ENCODE peak calls at places on chromosomes 5 and 9, in seven cellular contexts. One of them, this sample, is unnamed.

GRCh38 chr9:76027426-76027825 is 137.0 kb downstream of the PCSK5 start:
- DNase-seq in GM12878: no peak
- DNase-seq in H1: no peak
- DNase-seq in HepG2: no peak
- DNase-seq in HCT116: no peak
- DNase-seq in K562: no peak
- DNase-seq in SK-N-SH: no peak
- DNase-seq in this sample: no peak

GRCh38 chr9:81824802-81825770 is 103.1 kb upstream of the SPATA31D4 start:
- DNase-seq in SK-N-SH: no peak
- DNase-seq in K562: no peak
- DNase-seq in GM12878: no peak
- DNase-seq in HepG2: no peak
- DNase-seq in HCT116: no peak
- DNase-seq in H1: no peak
- DNase-seq in this sample: no peak

GRCh38 chr9:2966846-2967372 is 123.0 kb upstream of the PUM3 start:
- DNase-seq in GM12878: no peak
- DNase-seq in HepG2: no peak
- DNase-seq in SK-N-SH: no peak
- DNase-seq in HCT116: no peak
- DNase-seq in K562: no peak
- DNase-seq in H1: no peak
- DNase-seq in this sample: no peak

GRCh38 chr9:24071736-24072135 is 245.7 kb upstream of the ELAVL2 start:
- DNase-seq in HCT116: no peak
- DNase-seq in K562: no peak
- DNase-seq in GM12878: no peak
- DNase-seq in H1: no peak
- DNase-seq in SK-N-SH: no peak
- DNase-seq in HepG2: no peak
- DNase-seq in this sample: no peak

GRCh38 chr5:175778951-175779475 is 92.4 kb upstream of the CPLX2 start:
- DNase-seq in HepG2: peak
- DNase-seq in SK-N-SH: peak
- DNase-seq in GM12878: no peak
- DNase-seq in K562: no peak
- DNase-seq in H1: no peak
- DNase-seq in HCT116: peak
- DNase-seq in this sample: peak

GRCh38 chr5:132484386-132484715 is 6.2 kb downstream of the IRF1 start:
- DNase-seq in HCT116: no peak
- DNase-seq in HepG2: no peak
- DNase-seq in SK-N-SH: no peak
- DNase-seq in GM12878: no peak
- DNase-seq in K562: no peak
- DNase-seq in H1: no peak
- DNase-seq in this sample: no peak

GRCh38 chr9:27468450-27469110 is 55.5 kb upstream of the IFNK start:
- DNase-seq in GM12878: no peak
- DNase-seq in HepG2: no peak
- DNase-seq in H1: no peak
- DNase-seq in HCT116: no peak
- DNase-seq in K562: no peak
- DNase-seq in SK-N-SH: no peak
- DNase-seq in this sample: no peak

GRCh38 chr9:134525070-134525815 is 116.4 kb upstream of the COL5A1 start:
- DNase-seq in SK-N-SH: no peak
- DNase-seq in GM12878: no peak
- DNase-seq in HCT116: no peak
- DNase-seq in K562: no peak
- DNase-seq in H1: no peak
- DNase-seq in HepG2: no peak
- DNase-seq in this sample: no peak

GRCh38 chr9:2602704-2603116 is 18.9 kb upstream of the VLDLR start:
- DNase-seq in SK-N-SH: peak
- DNase-seq in K562: no peak
- DNase-seq in H1: no peak
- DNase-seq in HepG2: no peak
- DNase-seq in HCT116: no peak
- DNase-seq in GM12878: peak
- DNase-seq in this sample: no peak

GRCh38 chr5:44983006-44983405 is 174.3 kb downstream of the MRPS30 start:
- DNase-seq in SK-N-SH: no peak
- DNase-seq in HepG2: no peak
- DNase-seq in HCT116: peak
- DNase-seq in K562: no peak
- DNase-seq in GM12878: no peak
- DNase-seq in H1: no peak
- DNase-seq in this sample: no peak

GRCh38 chr9:131630206-131630831 is 85.0 kb downstream of the PRRT1B start:
- DNase-seq in SK-N-SH: no peak
- DNase-seq in K562: no peak
- DNase-seq in HepG2: no peak
- DNase-seq in H1: no peak
- DNase-seq in HCT116: no peak
- DNase-seq in GM12878: peak
- DNase-seq in this sample: no peak

GRCh38 chr5:132830436-132831094 is at the start of gene SHROOM1:
- DNase-seq in HCT116: peak
- DNase-seq in K562: peak
- DNase-seq in HepG2: peak
- DNase-seq in H1: no peak
- DNase-seq in GM12878: no peak
- DNase-seq in SK-N-SH: peak
- DNase-seq in this sample: peak

GRCh38 chr5:105982526-105982925 is 1688.2 kb downstream of the EFNA5 start:
- DNase-seq in H1: no peak
- DNase-seq in HCT116: no peak
- DNase-seq in K562: no peak
- DNase-seq in GM12878: no peak
- DNase-seq in HepG2: no peak
- DNase-seq in SK-N-SH: no peak
- DNase-seq in this sample: no peak

GRCh38 chr9:137007060-137007815 is 10.9 kb upstream of the CLIC3 start:
- DNase-seq in HCT116: no peak
- DNase-seq in K562: no peak
- DNase-seq in GM12878: no peak
- DNase-seq in HepG2: no peak
- DNase-seq in H1: no peak
- DNase-seq in SK-N-SH: no peak
- DNase-seq in this sample: no peak

GRCh38 chr5:173233347-173234128 is 1.5 kb downstream of the NKX2-5 start:
- DNase-seq in K562: no peak
- DNase-seq in HepG2: no peak
- DNase-seq in GM12878: no peak
- DNase-seq in H1: no peak
- DNase-seq in HCT116: no peak
- DNase-seq in SK-N-SH: no peak
- DNase-seq in this sample: no peak

GRCh38 chr5:138752951-138753793 is at the start of gene CTNNA1:
- DNase-seq in K562: peak
- DNase-seq in GM12878: no peak
- DNase-seq in H1: no peak
- DNase-seq in HCT116: peak
- DNase-seq in SK-N-SH: peak
- DNase-seq in HepG2: peak
- DNase-seq in this sample: peak

GRCh38 chr9:133477992-133478850 is 678 bp downstream of the SLC2A6 start:
- DNase-seq in K562: no peak
- DNase-seq in HepG2: peak
- DNase-seq in GM12878: no peak
- DNase-seq in H1: no peak
- DNase-seq in SK-N-SH: no peak
- DNase-seq in HCT116: no peak
- DNase-seq in this sample: no peak

GRCh38 chr5:126384985-126385384 is 38.2 kb upstream of the GRAMD2B start:
- DNase-seq in H1: no peak
- DNase-seq in K562: no peak
- DNase-seq in HCT116: no peak
- DNase-seq in SK-N-SH: no peak
- DNase-seq in HepG2: no peak
- DNase-seq in GM12878: no peak
- DNase-seq in this sample: no peak

GRCh38 chr5:141817631-141818030 is 60.6 kb downstream of the PCDH1 start:
- DNase-seq in SK-N-SH: no peak
- DNase-seq in H1: no peak
- DNase-seq in K562: no peak
- DNase-seq in GM12878: no peak
- DNase-seq in HepG2: no peak
- DNase-seq in HCT116: no peak
- DNase-seq in this sample: no peak

GRCh38 chr9:137582286-137582860 is 3.6 kb upstream of the DPH7 start:
- DNase-seq in HCT116: no peak
- DNase-seq in HepG2: no peak
- DNase-seq in H1: no peak
- DNase-seq in K562: no peak
- DNase-seq in SK-N-SH: peak
- DNase-seq in GM12878: no peak
- DNase-seq in this sample: peak

GRCh38 chr5:141250576-141250975 is 5.4 kb downstream of the PCDHB15 start:
- DNase-seq in GM12878: no peak
- DNase-seq in K562: no peak
- DNase-seq in HepG2: no peak
- DNase-seq in SK-N-SH: no peak
- DNase-seq in HCT116: no peak
- DNase-seq in H1: no peak
- DNase-seq in this sample: no peak

GRCh38 chr9:3507395-3508077 is 18.3 kb downstream of the RFX3 start:
- DNase-seq in HepG2: no peak
- DNase-seq in K562: no peak
- DNase-seq in H1: no peak
- DNase-seq in SK-N-SH: no peak
- DNase-seq in HCT116: no peak
- DNase-seq in GM12878: no peak
- DNase-seq in this sample: no peak

GRCh38 chr5:131193106-131193505 is 22.4 kb downstream of the LYRM7 start:
- DNase-seq in SK-N-SH: no peak
- DNase-seq in H1: no peak
- DNase-seq in HCT116: no peak
- DNase-seq in K562: no peak
- DNase-seq in HepG2: no peak
- DNase-seq in GM12878: no peak
- DNase-seq in this sample: no peak

GRCh38 chr5:143055596-143056330 is 285.6 kb downstream of the ARHGAP26 start:
- DNase-seq in H1: no peak
- DNase-seq in HepG2: no peak
- DNase-seq in K562: no peak
- DNase-seq in GM12878: no peak
- DNase-seq in HCT116: no peak
- DNase-seq in SK-N-SH: no peak
- DNase-seq in this sample: no peak

GRCh38 chr9:21684831-21685362 is 117.5 kb upstream of the MTAP start:
- DNase-seq in HepG2: peak
- DNase-seq in SK-N-SH: no peak
- DNase-seq in H1: no peak
- DNase-seq in K562: no peak
- DNase-seq in GM12878: no peak
- DNase-seq in HCT116: peak
- DNase-seq in this sample: no peak

DNA sequence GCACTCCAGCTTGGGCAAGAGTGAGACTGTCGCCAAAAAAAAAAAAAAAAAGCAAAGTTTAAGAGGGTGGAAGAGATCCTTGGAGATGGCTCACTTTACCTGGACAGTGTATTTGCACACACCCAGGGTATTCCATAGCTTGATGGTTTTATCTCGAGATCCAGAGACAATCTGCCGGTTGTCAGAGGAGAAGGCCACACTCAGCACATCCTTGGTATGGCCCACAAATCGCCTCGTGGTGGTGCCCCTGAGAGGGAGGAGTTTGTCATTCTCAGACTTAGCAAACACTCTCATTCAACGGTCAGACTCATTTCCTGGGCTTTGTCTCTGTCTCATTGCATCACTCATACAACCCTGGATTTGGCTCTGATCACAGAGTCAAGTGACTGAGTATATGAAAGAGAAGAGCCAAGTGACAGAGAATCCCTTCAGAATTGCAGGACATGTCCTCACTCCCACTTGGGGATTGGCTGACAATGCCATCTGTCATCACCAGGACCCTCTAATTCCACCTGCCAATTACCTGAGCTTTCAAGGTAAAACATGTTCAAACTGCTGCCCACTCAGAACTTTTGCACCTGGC is 2.2 kb downstream of the RACK1 start:
- DNase-seq in H1: no peak
- DNase-seq in HCT116: no peak
- DNase-seq in HepG2: peak
- DNase-seq in GM12878: no peak
- DNase-seq in K562: no peak
- DNase-seq in SK-N-SH: peak
- DNase-seq in this sample: no peak
- TF ChIP-seq JUND in H1: no peak
- TF ChIP-seq JUND in HCT116: no peak
- TF ChIP-seq JUND in HepG2: no peak
- TF ChIP-seq JUND in GM12878: no peak
- TF ChIP-seq JUND in K562: no peak
- TF ChIP-seq JUND in SK-N-SH: no peak
- TF ChIP-seq JUND in this sample: no peak

GRCh38 chr9:38392235-38393127 is at the start of gene ALDH1B1:
- DNase-seq in GM12878: peak
- DNase-seq in K562: peak
- DNase-seq in HepG2: peak
- DNase-seq in SK-N-SH: peak
- DNase-seq in HCT116: peak
- DNase-seq in H1: peak
- DNase-seq in this sample: peak
- TF ChIP-seq JUND in GM12878: no peak
- TF ChIP-seq JUND in K562: peak
- TF ChIP-seq JUND in HepG2: no peak
- TF ChIP-seq JUND in SK-N-SH: no peak
- TF ChIP-seq JUND in HCT116: no peak
- TF ChIP-seq JUND in H1: no peak
- TF ChIP-seq JUND in this sample: no peak

DNA sequence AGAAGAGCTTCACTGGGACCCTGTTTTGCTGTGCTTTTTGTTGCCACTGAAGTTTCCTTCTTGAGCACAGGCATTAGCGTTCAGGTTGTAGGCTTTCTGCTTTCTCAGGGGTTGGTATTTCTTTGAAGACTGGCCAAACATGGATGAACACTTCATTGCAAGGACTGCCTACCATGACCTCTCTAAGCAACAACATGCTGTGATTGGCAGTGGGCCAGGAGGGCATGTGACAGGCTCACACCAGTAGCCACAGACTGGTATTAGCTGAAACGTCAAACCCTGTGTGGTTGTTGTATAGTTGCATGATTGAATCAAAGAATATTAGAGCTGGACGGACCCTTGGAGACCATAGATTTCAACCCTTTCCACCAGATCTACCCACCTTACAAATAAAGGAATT is 20.0 kb upstream of the MLANA start:
- DNase-seq in SK-N-SH: no peak
- DNase-seq in K562: no peak
- DNase-seq in HepG2: no peak
- DNase-seq in GM12878: no peak
- DNase-seq in HCT116: no peak
- DNase-seq in H1: no peak
- DNase-seq in this sample: no peak
- TF ChIP-seq JUND in SK-N-SH: no peak
- TF ChIP-seq JUND in K562: no peak
- TF ChIP-seq JUND in HepG2: no peak
- TF ChIP-seq JUND in GM12878: no peak
- TF ChIP-seq JUND in HCT116: no peak
- TF ChIP-seq JUND in H1: no peak
- TF ChIP-seq JUND in this sample: no peak

GRCh38 chr9:135821733-135822382 is 85.5 kb downstream of the CAMSAP1 start:
- DNase-seq in K562: no peak
- DNase-seq in SK-N-SH: no peak
- DNase-seq in H1: no peak
- DNase-seq in HCT116: no peak
- DNase-seq in GM12878: no peak
- DNase-seq in HepG2: no peak
- DNase-seq in this sample: no peak
- TF ChIP-seq JUND in K562: no peak
- TF ChIP-seq JUND in SK-N-SH: no peak
- TF ChIP-seq JUND in H1: no peak
- TF ChIP-seq JUND in HCT116: no peak
- TF ChIP-seq JUND in GM12878: no peak
- TF ChIP-seq JUND in HepG2: no peak
- TF ChIP-seq JUND in this sample: no peak

This sample was measured in T47D.